ENCODE peak calls at places on chromosomes 4 and X, in nine cellular contexts. H is HFF-Myc, Y is ascending aorta, M is AG04449, K is lower leg skin, E is psoas muscle, J is GM20000, V is colonic mucosa, Z is tibial nerve. A is an unnamed sample.

GRCh38 chr4:108783666-108784463 is 21.0 kb upstream of the ETNPPL start:
- DNase-seq in H (no peak), Y (no peak), M (no peak), K (no peak), E (no peak), J (no peak), V (no peak), Z (no peak), A (no peak)

GRCh38 chr4:107278791-107279481 is 242.8 kb upstream of the DKK2 start:
- DNase-seq in H (peak; percentile 66), Y (no peak), M (no peak), K (no peak), E (no peak), J (no peak), V (no peak), Z (no peak), A (no peak)

GRCh38 chr4:168484626-168485025 is 4.3 kb upstream of the DDX60L start:
- DNase-seq in H (no peak), Y (no peak), M (peak; percentile 89), K (no peak), E (no peak), J (no peak), V (no peak), Z (no peak), A (peak; percentile 88)

GRCh38 chrX:2430265-2430825 is 70.4 kb downstream of the DHRSX start:
- DNase-seq in H (no peak), Y (no peak), M (no peak), K (no peak), E (no peak), J (no peak), V (no peak), Z (no peak), A (no peak)

GRCh38 chr4:44978035-44978434 is 251.7 kb upstream of the GNPDA2 start:
- DNase-seq in H (no peak), Y (no peak), M (no peak), K (no peak), E (no peak), J (no peak), V (no peak), Z (no peak), A (no peak)

GRCh38 chr4:57071340-57071739 is 38.8 kb downstream of the IGFBP7 start:
- DNase-seq in H (no peak), Y (no peak), M (no peak), K (no peak), E (peak; percentile 38), J (no peak), V (no peak), Z (peak; percentile 44), A (no peak)

GRCh38 chr4:20331642-20332041 is 79.9 kb downstream of the SLIT2 start:
- DNase-seq in H (no peak), Y (no peak), M (no peak), K (no peak), E (no peak), J (no peak), V (no peak), Z (no peak), A (no peak)

GRCh38 chr4:26065833-26066232 is 151.8 kb downstream of the SMIM20 start:
- DNase-seq in H (no peak), Y (no peak), M (no peak), K (no peak), E (no peak), J (no peak), V (no peak), Z (no peak), A (no peak)

GRCh38 chrX:20237864-20238263 is 28.8 kb downstream of the RPS6KA3 start:
- DNase-seq in H (no peak), Y (no peak), M (no peak), K (no peak), E (no peak), J (no peak), V (no peak), Z (no peak), A (no peak)

GRCh38 chr4:110631582-110632505 is 9.0 kb upstream of the PITX2 start:
- DNase-seq in H (peak; percentile 78), Y (no peak), M (peak; percentile 46), K (peak; percentile 94), E (peak; percentile 79), J (peak; percentile 88), V (peak; percentile 78), Z (peak; percentile 45), A (peak; percentile 74)

GRCh38 chrX:107451754-107452153 is 2.3 kb downstream of the FRMPD3 start:
- DNase-seq in H (no peak), Y (no peak), M (no peak), K (no peak), E (no peak), J (no peak), V (no peak), Z (no peak), A (no peak)

GRCh38 chrX:140701480-140701879 is 8.1 kb upstream of the LINC00632 start:
- DNase-seq in H (no peak), Y (no peak), M (no peak), K (no peak), E (no peak), J (no peak), V (no peak), Z (peak; percentile 5), A (no peak)

GRCh38 chrX:140697618-140698017 is 11.9 kb upstream of the LINC00632 start:
- DNase-seq in H (no peak), Y (no peak), M (no peak), K (no peak), E (no peak), J (no peak), V (no peak), Z (no peak), A (no peak)
- TF ChIP-seq CTCF in H (no peak), Y (no peak), M (no peak), K (no peak), E (no peak), J (no peak), V (no peak), Z (no peak), A (no peak)

DNA sequence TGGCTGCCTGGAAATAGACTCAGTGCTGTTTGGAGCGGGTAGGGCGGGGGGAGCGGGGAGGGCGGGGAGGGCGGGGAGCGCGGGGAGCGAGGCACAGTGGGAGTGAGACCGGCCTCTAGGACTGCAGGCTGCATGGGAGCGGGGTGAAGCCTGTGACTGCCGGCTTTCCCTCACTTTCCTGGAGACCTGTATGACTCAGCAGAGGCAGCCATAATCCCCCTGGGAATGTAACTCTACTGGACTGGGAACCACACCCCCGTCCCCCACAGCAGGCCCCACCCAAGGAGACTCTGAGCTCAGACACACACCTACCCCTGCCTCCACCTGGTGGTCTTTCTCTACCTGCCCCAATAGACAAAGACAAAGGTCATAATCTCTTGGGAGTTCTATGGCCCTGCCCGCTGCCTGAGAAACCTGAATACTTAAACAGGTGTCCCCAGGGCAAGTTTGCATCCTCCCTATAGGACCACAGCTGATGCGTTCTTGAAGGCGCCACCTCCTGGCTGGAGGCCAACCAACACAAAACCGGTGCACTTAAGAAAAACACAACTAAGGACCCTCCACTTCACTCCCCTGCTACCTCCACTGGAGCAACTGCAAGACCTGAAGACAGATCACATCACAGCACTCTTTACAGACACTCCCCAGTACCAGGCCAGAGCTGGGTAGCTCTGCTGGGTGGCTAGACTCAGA is 18.0 kb downstream of the HDAC8 start:
- DNase-seq in H (no peak), Y (no peak), M (no peak), K (no peak), E (no peak), J (no peak), V (peak; percentile 36), Z (no peak), A (no peak)
- TF ChIP-seq CTCF in H (no peak), Y (no peak), M (no peak), K (no peak), E (no peak), J (no peak), V (no peak), Z (no peak), A (no peak)

DNA sequence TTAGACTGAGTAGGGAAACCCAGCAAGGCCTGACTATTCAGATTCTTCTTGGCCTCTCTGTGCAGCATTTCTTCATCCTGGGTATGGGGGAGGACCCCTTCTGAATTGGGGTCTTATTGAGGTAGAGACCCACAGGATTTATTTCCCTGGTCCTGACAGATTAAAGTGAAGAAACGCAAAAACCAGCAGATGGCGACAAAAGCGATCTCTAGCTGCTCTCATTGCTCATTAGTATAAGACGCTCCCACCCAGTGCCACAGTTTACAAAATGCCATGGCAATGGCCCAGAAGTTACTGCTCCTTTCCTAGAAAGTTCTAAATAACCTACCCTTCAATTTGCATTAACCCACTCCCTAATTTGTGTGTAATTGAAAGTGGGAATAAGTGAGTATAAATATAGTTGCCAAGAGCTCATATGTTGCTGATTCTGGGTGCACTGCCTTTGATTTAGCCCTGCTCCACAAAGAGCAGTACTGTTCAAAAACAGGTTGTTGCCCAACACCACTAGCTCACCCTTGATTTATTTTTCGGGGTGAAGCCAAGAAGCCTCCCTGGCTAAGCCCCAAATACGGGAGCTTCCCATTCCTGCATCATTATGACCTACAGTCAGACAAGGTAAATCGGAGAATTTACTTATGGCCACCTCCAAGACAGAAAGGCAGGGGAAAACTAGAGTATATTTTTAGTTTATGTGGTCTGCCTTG is 3.7 kb upstream of the BEX4 start:
- DNase-seq in H (no peak), Y (no peak), M (no peak), K (peak; percentile 77), E (no peak), J (peak; percentile 32), V (peak; percentile 60), Z (peak; percentile 37), A (no peak)
- TF ChIP-seq CTCF in H (peak; percentile 54), Y (peak; percentile 53), M (peak; percentile 16), K (no peak), E (peak; percentile 40), J (no peak), V (peak; percentile 46), Z (peak; percentile 41), A (peak; percentile 57)

GRCh38 chrX:22533898-22534297 is 261.2 kb downstream of the CBLL2 start:
- DNase-seq in H (no peak), Y (no peak), M (no peak), K (no peak), E (no peak), J (no peak), V (no peak), Z (no peak), A (no peak)
- TF ChIP-seq CTCF in H (no peak), Y (no peak), M (no peak), K (no peak), E (no peak), J (no peak), V (no peak), Z (no peak), A (no peak)

DNA sequence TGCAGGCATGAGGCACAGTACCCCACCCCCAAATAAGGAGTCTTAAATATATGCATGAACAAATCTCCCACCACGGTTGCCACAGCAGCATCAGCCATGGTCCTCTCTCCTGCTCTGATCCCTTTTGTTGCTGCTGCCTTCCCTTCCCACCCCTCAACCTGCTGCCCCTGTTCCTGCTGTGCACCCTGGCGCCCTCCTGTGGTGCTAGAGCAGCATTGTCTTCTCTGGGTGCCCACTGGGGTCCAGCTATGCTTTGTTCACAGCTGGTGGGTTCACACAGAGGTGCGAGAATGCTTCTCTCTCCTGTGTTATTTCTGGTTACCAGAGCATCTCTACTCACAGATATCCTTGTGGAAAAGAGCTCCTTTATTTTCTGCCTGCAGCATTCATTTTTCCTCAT is 116.2 kb downstream of the GATB start:
- DNase-seq in H (no peak), Y (no peak), M (no peak), K (no peak), E (no peak), J (no peak), V (peak; percentile 23), Z (no peak), A (no peak)
- TF ChIP-seq CTCF in H (peak; percentile 66), Y (no peak), M (peak; percentile 44), K (no peak), E (peak; percentile 17), J (no peak), V (no peak), Z (no peak), A (peak; percentile 43)

GRCh38 chr4:38832624-38833528 is 23.7 kb downstream of the TLR6 start:
- DNase-seq in H (no peak), Y (no peak), M (no peak), K (no peak), E (no peak), J (no peak), V (no peak), Z (no peak), A (no peak)
- TF ChIP-seq CTCF in H (peak; percentile 24), Y (no peak), M (no peak), K (no peak), E (no peak), J (no peak), V (no peak), Z (no peak), A (peak; percentile 11)

A was measured in AG09309.